ENCODE peak calls at places on chromosomes 12 and 14, in four cellular contexts. E, J, L and A are unnamed samples.

GRCh38 chr14:30621354-30621953 is 665 bp upstream of the SCFD1 start:
- DNase-seq in J (no peak), L (peak), E (peak), A (no peak)

GRCh38 chr12:111467862-111468245 is 62.1 kb downstream of the SH2B3 start:
- DNase-seq in L (no peak), J (peak), E (no peak), A (no peak)

GRCh38 chr12:109329710-109330109 is 18.0 kb upstream of the MYO1H start:
- DNase-seq in J (no peak), L (no peak), E (no peak), A (no peak)

GRCh38 chr12:1497161-1497560 is 97.2 kb downstream of the FBXL14 start:
- DNase-seq in L (peak), J (no peak), E (no peak), A (no peak)

GRCh38 chr14:69636051-69636639 is 24.7 kb downstream of the SUSD6 start:
- DNase-seq in L (no peak), J (no peak), E (no peak), A (no peak)

GRCh38 chr12:1527789-1528188 is 66.6 kb downstream of the FBXL14 start:
- DNase-seq in L (no peak), J (no peak), E (no peak), A (peak)

GRCh38 chr12:3041558-3042164 is 35.5 kb upstream of the TSPAN9 start:
- DNase-seq in E (peak), L (peak), J (peak), A (no peak)

GRCh38 chr12:113268621-113269020 is 47.4 kb downstream of the TPCN1 start:
- DNase-seq in L (no peak), E (no peak), J (no peak), A (no peak)

GRCh38 chr12:19014243-19014642 is 115.3 kb upstream of the PLEKHA5 start:
- DNase-seq in J (peak), E (no peak), L (no peak), A (no peak)

GRCh38 chr14:77315115-77315944 is 5.4 kb downstream of the POMT2 start:
- DNase-seq in L (no peak), J (no peak), E (no peak), A (no peak)

GRCh38 chr12:121245951-121246350 is 36.0 kb downstream of the P2RX4 start:
- DNase-seq in E (no peak), L (no peak), J (no peak), A (no peak)

GRCh38 chr14:102917056-102917385 is 5.4 kb upstream of the AMN start:
- DNase-seq in L (no peak), E (no peak), J (no peak), A (no peak)

GRCh38 chr14:57574617-57575288 is 81.1 kb upstream of the CCDC198 start:
- DNase-seq in E (no peak), L (no peak), J (no peak), A (no peak)

DNA sequence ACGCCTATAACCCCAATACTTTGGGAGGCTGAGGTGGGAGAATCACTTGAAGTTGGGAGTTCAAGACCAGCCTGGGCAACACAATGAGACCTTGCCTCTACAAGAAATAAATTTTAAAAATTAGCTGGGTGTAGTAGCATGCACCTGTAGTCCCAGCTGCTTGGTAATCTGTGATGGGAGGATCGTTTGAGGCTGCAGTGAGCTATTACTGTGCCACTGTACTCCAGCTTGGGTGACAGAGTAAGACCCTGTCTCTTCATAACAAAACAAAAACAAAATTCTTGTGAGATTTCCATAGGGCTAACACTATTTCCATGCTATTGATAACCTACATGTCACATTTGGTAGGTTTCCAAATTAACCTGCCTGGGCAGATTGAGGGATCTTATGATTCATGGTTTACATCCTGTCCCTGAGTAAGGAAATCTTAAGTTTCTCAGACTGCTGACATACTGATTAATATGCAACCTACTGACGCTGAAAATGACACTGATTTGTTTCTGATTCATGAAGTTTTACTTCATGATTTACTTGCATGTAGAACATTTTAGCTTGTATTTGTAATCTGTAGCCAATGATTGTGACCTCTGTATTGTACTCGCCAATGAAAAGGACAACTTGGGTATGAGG is 15.9 kb downstream of the ATP6V1D start:
- DNase-seq in J (no peak), L (no peak), E (no peak), A (peak)
- H3K27ac ChIP-seq in J (no peak), L (no peak), E (no peak), A (peak)

GRCh38 chr14:95250936-95251335 is 68.8 kb downstream of the CLMN start:
- DNase-seq in E (no peak), J (no peak), L (no peak), A (no peak)

GRCh38 chr14:95252219-95252618 is 67.5 kb downstream of the CLMN start:
- DNase-seq in L (no peak), J (no peak), E (no peak), A (no peak)

GRCh38 chr14:95254356-95254755 is 65.4 kb downstream of the CLMN start:
- DNase-seq in L (peak), J (no peak), E (no peak), A (no peak)

GRCh38 chr14:95255013-95255412 is 64.7 kb downstream of the CLMN start:
- DNase-seq in E (no peak), L (peak), J (no peak), A (no peak)

GRCh38 chr14:95253039-95253620 is 66.6 kb downstream of the CLMN start:
- DNase-seq in E (no peak), L (no peak), J (no peak), A (no peak)
- H3K27ac ChIP-seq in E (no peak), L (no peak), J (no peak), A (no peak)

GRCh38 chr12:22598763-22599161 is 26.2 kb upstream of the ETNK1 start:
- DNase-seq in J (no peak), E (no peak), L (no peak), A (no peak)
- H3K27ac ChIP-seq in J (no peak), E (no peak), L (no peak), A (no peak)

GRCh38 chr12:120101617-120102016 is 14.9 kb downstream of the RAB35 start:
- DNase-seq in J (no peak), L (no peak), E (no peak), A (no peak)

GRCh38 chr12:120101182-120101581 is 15.4 kb downstream of the RAB35 start:
- DNase-seq in J (no peak), L (no peak), E (no peak), A (no peak)

GRCh38 chr12:120103044-120103338 is 13.6 kb downstream of the RAB35 start:
- DNase-seq in L (no peak), J (no peak), E (no peak), A (no peak)

GRCh38 chr12:120103371-120103770 is 13.2 kb downstream of the RAB35 start:
- DNase-seq in L (no peak), J (no peak), E (no peak), A (no peak)

DNA sequence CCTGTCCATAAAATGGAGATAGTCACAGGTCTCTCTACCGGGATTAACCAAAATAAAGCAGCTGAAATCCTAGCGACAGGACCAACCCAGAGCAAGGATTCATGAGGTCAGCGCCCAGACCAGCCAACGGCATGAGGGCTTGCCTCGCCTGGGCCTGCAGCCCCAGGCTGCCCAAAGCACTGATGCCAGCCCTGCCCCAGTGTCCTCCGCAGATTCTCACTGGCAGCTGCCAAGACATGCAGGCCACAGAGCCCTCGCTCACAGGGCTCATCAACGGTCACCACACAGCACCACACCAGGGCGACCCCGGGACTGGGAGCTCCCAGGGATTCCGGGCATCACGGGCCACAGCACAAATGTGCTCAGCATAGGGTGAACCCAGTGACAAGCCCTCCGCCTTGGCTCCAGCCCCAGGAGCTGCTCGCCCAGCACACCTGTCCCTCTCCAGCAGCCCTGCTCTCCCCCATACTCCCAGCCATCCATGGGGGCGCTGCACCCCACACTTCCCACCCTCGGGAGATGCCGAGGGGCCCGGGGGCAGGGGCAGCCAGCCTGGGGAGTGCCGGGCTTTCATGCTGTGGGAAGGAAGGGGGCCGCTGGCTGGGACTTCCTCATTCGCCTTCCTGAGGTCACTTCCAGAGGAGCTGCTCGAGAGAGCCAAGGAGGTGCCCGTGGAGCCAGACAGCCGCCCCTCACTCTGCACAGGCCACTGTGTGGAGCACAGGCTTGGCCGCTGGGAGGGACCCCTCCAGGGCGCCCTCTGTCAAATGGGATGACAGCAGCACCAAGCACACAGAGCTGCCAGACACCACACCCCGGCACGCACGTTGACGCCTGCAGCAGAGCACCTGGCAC is 14.1 kb downstream of the RAB35 start:
- DNase-seq in J (no peak), L (no peak), E (no peak), A (no peak)
- H3K27ac ChIP-seq in J (no peak), L (no peak), E (no peak), A (no peak)